ENCODE peak calls at places on chromosome 15, in ten cellular contexts. One of them, this sample, is unnamed.

GRCh38 chr15:78630886-78631633 is 9.9 kb downstream of the CHRNB4 start:
- DNase-seq in T47D: no peak
- DNase-seq in HTR-8/SVneo: no peak
- DNase-seq in NAMALWA: no peak
- DNase-seq in endothelial cell: no peak
- DNase-seq in cardiac muscle cell: no peak
- DNase-seq in Right ventricle myocardium superior: no peak
- DNase-seq in stimulated activated CD8-positive, alpha-beta memory T cell treated with anti-CD3 and anti-CD28 coated beads, Interleukin-15, amount 100 ng/mL, for 1 hour: no peak
- DNase-seq in PC-3: no peak
- DNase-seq in mammary epithelial cell: no peak
- DNase-seq in this sample: no peak

GRCh38 chr15:87752250-87752951 is 504.1 kb downstream of the NTRK3 start:
- DNase-seq in T47D: peak; percentile 71
- DNase-seq in HTR-8/SVneo: peak; percentile 75
- DNase-seq in NAMALWA: no peak
- DNase-seq in endothelial cell: no peak
- DNase-seq in cardiac muscle cell: no peak
- DNase-seq in Right ventricle myocardium superior: no peak
- DNase-seq in stimulated activated CD8-positive, alpha-beta memory T cell treated with anti-CD3 and anti-CD28 coated beads, Interleukin-15, amount 100 ng/mL, for 1 hour: no peak
- DNase-seq in PC-3: peak; percentile 72
- DNase-seq in mammary epithelial cell: peak; percentile 84
- DNase-seq in this sample: peak; percentile 63

GRCh38 chr15:65408370-65409283 is 14.1 kb downstream of the IGDCC4 start:
- DNase-seq in T47D: no peak
- DNase-seq in HTR-8/SVneo: no peak
- DNase-seq in NAMALWA: no peak
- DNase-seq in endothelial cell: no peak
- DNase-seq in cardiac muscle cell: no peak
- DNase-seq in Right ventricle myocardium superior: no peak
- DNase-seq in stimulated activated CD8-positive, alpha-beta memory T cell treated with anti-CD3 and anti-CD28 coated beads, Interleukin-15, amount 100 ng/mL, for 1 hour: no peak
- DNase-seq in PC-3: no peak
- DNase-seq in mammary epithelial cell: no peak
- DNase-seq in this sample: no peak

GRCh38 chr15:94086360-94086759 is 145.0 kb upstream of the MCTP2 start:
- DNase-seq in T47D: no peak
- DNase-seq in HTR-8/SVneo: no peak
- DNase-seq in NAMALWA: no peak
- DNase-seq in endothelial cell: no peak
- DNase-seq in cardiac muscle cell: no peak
- DNase-seq in Right ventricle myocardium superior: no peak
- DNase-seq in stimulated activated CD8-positive, alpha-beta memory T cell treated with anti-CD3 and anti-CD28 coated beads, Interleukin-15, amount 100 ng/mL, for 1 hour: no peak
- DNase-seq in PC-3: no peak
- DNase-seq in mammary epithelial cell: no peak
- DNase-seq in this sample: peak; percentile 3

GRCh38 chr15:63495780-63496179 is 8.6 kb upstream of the USP3 start:
- DNase-seq in T47D: no peak
- DNase-seq in HTR-8/SVneo: no peak
- DNase-seq in NAMALWA: no peak
- DNase-seq in endothelial cell: no peak
- DNase-seq in cardiac muscle cell: no peak
- DNase-seq in Right ventricle myocardium superior: no peak
- DNase-seq in stimulated activated CD8-positive, alpha-beta memory T cell treated with anti-CD3 and anti-CD28 coated beads, Interleukin-15, amount 100 ng/mL, for 1 hour: no peak
- DNase-seq in PC-3: no peak
- DNase-seq in mammary epithelial cell: no peak
- DNase-seq in this sample: no peak

GRCh38 chr15:92709064-92709463 is 53.5 kb upstream of the FAM174B start:
- DNase-seq in T47D: peak; percentile 66
- DNase-seq in HTR-8/SVneo: no peak
- DNase-seq in NAMALWA: no peak
- DNase-seq in endothelial cell: no peak
- DNase-seq in cardiac muscle cell: no peak
- DNase-seq in Right ventricle myocardium superior: no peak
- DNase-seq in stimulated activated CD8-positive, alpha-beta memory T cell treated with anti-CD3 and anti-CD28 coated beads, Interleukin-15, amount 100 ng/mL, for 1 hour: no peak
- DNase-seq in PC-3: peak; percentile 19
- DNase-seq in mammary epithelial cell: peak; percentile 22
- DNase-seq in this sample: no peak

GRCh38 chr15:94703591-94703990 is 472.2 kb downstream of the MCTP2 start:
- DNase-seq in T47D: no peak
- DNase-seq in HTR-8/SVneo: no peak
- DNase-seq in NAMALWA: no peak
- DNase-seq in endothelial cell: no peak
- DNase-seq in cardiac muscle cell: no peak
- DNase-seq in Right ventricle myocardium superior: no peak
- DNase-seq in stimulated activated CD8-positive, alpha-beta memory T cell treated with anti-CD3 and anti-CD28 coated beads, Interleukin-15, amount 100 ng/mL, for 1 hour: no peak
- DNase-seq in PC-3: no peak
- DNase-seq in mammary epithelial cell: no peak
- DNase-seq in this sample: no peak

GRCh38 chr15:75069301-75069925 is 46.0 kb downstream of the PPCDC start:
- DNase-seq in T47D: no peak
- DNase-seq in HTR-8/SVneo: no peak
- DNase-seq in NAMALWA: peak; percentile 31
- DNase-seq in endothelial cell: no peak
- DNase-seq in cardiac muscle cell: no peak
- DNase-seq in Right ventricle myocardium superior: no peak
- DNase-seq in stimulated activated CD8-positive, alpha-beta memory T cell treated with anti-CD3 and anti-CD28 coated beads, Interleukin-15, amount 100 ng/mL, for 1 hour: no peak
- DNase-seq in PC-3: no peak
- DNase-seq in mammary epithelial cell: no peak
- DNase-seq in this sample: no peak

GRCh38 chr15:26438316-26438715 is 334.6 kb downstream of the GABRB3 start:
- DNase-seq in T47D: no peak
- DNase-seq in HTR-8/SVneo: no peak
- DNase-seq in NAMALWA: no peak
- DNase-seq in endothelial cell: no peak
- DNase-seq in cardiac muscle cell: no peak
- DNase-seq in Right ventricle myocardium superior: no peak
- DNase-seq in stimulated activated CD8-positive, alpha-beta memory T cell treated with anti-CD3 and anti-CD28 coated beads, Interleukin-15, amount 100 ng/mL, for 1 hour: no peak
- DNase-seq in PC-3: no peak
- DNase-seq in mammary epithelial cell: no peak
- DNase-seq in this sample: peak; percentile 75

GRCh38 chr15:65101418-65101890 is 13.5 kb downstream of the UBAP1L start:
- DNase-seq in T47D: peak; percentile 67
- DNase-seq in HTR-8/SVneo: peak; percentile 48
- DNase-seq in NAMALWA: peak; percentile 59
- DNase-seq in endothelial cell: peak; percentile 88
- DNase-seq in cardiac muscle cell: peak; percentile 89
- DNase-seq in Right ventricle myocardium superior: peak; percentile 82
- DNase-seq in stimulated activated CD8-positive, alpha-beta memory T cell treated with anti-CD3 and anti-CD28 coated beads, Interleukin-15, amount 100 ng/mL, for 1 hour: no peak
- DNase-seq in PC-3: peak; percentile 53
- DNase-seq in mammary epithelial cell: peak; percentile 40
- DNase-seq in this sample: peak; percentile 80

GRCh38 chr15:88401972-88402656 is 65.1 kb downstream of the MRPL46 start:
- DNase-seq in T47D: no peak
- DNase-seq in HTR-8/SVneo: no peak
- DNase-seq in NAMALWA: peak; percentile 86
- DNase-seq in endothelial cell: no peak
- DNase-seq in cardiac muscle cell: peak; percentile 47
- DNase-seq in Right ventricle myocardium superior: peak; percentile 78
- DNase-seq in stimulated activated CD8-positive, alpha-beta memory T cell treated with anti-CD3 and anti-CD28 coated beads, Interleukin-15, amount 100 ng/mL, for 1 hour: no peak
- DNase-seq in PC-3: no peak
- DNase-seq in mammary epithelial cell: no peak
- DNase-seq in this sample: no peak

GRCh38 chr15:93470042-93470441 is 381.0 kb upstream of the RGMA start:
- DNase-seq in T47D: peak; percentile 74
- DNase-seq in HTR-8/SVneo: no peak
- DNase-seq in NAMALWA: no peak
- DNase-seq in endothelial cell: no peak
- DNase-seq in cardiac muscle cell: no peak
- DNase-seq in Right ventricle myocardium superior: no peak
- DNase-seq in stimulated activated CD8-positive, alpha-beta memory T cell treated with anti-CD3 and anti-CD28 coated beads, Interleukin-15, amount 100 ng/mL, for 1 hour: no peak
- DNase-seq in PC-3: no peak
- DNase-seq in mammary epithelial cell: no peak
- DNase-seq in this sample: no peak

GRCh38 chr15:29568840-29569532 is 253.3 kb downstream of the TJP1 start:
- DNase-seq in T47D: peak; percentile 26
- DNase-seq in HTR-8/SVneo: peak; percentile 49
- DNase-seq in NAMALWA: no peak
- DNase-seq in endothelial cell: peak; percentile 16
- DNase-seq in cardiac muscle cell: peak; percentile 64
- DNase-seq in Right ventricle myocardium superior: no peak
- DNase-seq in stimulated activated CD8-positive, alpha-beta memory T cell treated with anti-CD3 and anti-CD28 coated beads, Interleukin-15, amount 100 ng/mL, for 1 hour: no peak
- DNase-seq in PC-3: peak; percentile 70
- DNase-seq in mammary epithelial cell: peak; percentile 26
- DNase-seq in this sample: peak; percentile 65

GRCh38 chr15:42499888-42500609 is 4.6 kb downstream of the SNAP23 start:
- DNase-seq in T47D: no peak
- DNase-seq in HTR-8/SVneo: no peak
- DNase-seq in NAMALWA: no peak
- DNase-seq in endothelial cell: no peak
- DNase-seq in cardiac muscle cell: no peak
- DNase-seq in Right ventricle myocardium superior: no peak
- DNase-seq in stimulated activated CD8-positive, alpha-beta memory T cell treated with anti-CD3 and anti-CD28 coated beads, Interleukin-15, amount 100 ng/mL, for 1 hour: no peak
- DNase-seq in PC-3: no peak
- DNase-seq in mammary epithelial cell: no peak
- DNase-seq in this sample: no peak

GRCh38 chr15:39030291-39031070 is 465.9 kb upstream of the RASGRP1 start:
- DNase-seq in T47D: no peak
- DNase-seq in HTR-8/SVneo: no peak
- DNase-seq in NAMALWA: no peak
- DNase-seq in endothelial cell: no peak
- DNase-seq in cardiac muscle cell: no peak
- DNase-seq in Right ventricle myocardium superior: no peak
- DNase-seq in stimulated activated CD8-positive, alpha-beta memory T cell treated with anti-CD3 and anti-CD28 coated beads, Interleukin-15, amount 100 ng/mL, for 1 hour: no peak
- DNase-seq in PC-3: peak; percentile 59
- DNase-seq in mammary epithelial cell: no peak
- DNase-seq in this sample: no peak

GRCh38 chr15:77650285-77650684 is 17.6 kb upstream of the LINGO1 start:
- DNase-seq in T47D: no peak
- DNase-seq in HTR-8/SVneo: peak; percentile 32
- DNase-seq in NAMALWA: peak; percentile 46
- DNase-seq in endothelial cell: peak; percentile 77
- DNase-seq in cardiac muscle cell: peak; percentile 67
- DNase-seq in Right ventricle myocardium superior: no peak
- DNase-seq in stimulated activated CD8-positive, alpha-beta memory T cell treated with anti-CD3 and anti-CD28 coated beads, Interleukin-15, amount 100 ng/mL, for 1 hour: no peak
- DNase-seq in PC-3: no peak
- DNase-seq in mammary epithelial cell: no peak
- DNase-seq in this sample: peak; percentile 51

GRCh38 chr15:27339138-27339537 is 368.2 kb downstream of the GABRG3 start:
- DNase-seq in T47D: peak; percentile 50
- DNase-seq in HTR-8/SVneo: no peak
- DNase-seq in NAMALWA: no peak
- DNase-seq in endothelial cell: no peak
- DNase-seq in cardiac muscle cell: no peak
- DNase-seq in Right ventricle myocardium superior: no peak
- DNase-seq in stimulated activated CD8-positive, alpha-beta memory T cell treated with anti-CD3 and anti-CD28 coated beads, Interleukin-15, amount 100 ng/mL, for 1 hour: no peak
- DNase-seq in PC-3: no peak
- DNase-seq in mammary epithelial cell: no peak
- DNase-seq in this sample: peak; percentile 5

GRCh38 chr15:23869391-23869790 is 182.3 kb upstream of the NDN start:
- DNase-seq in T47D: peak; percentile 65
- DNase-seq in HTR-8/SVneo: no peak
- DNase-seq in NAMALWA: no peak
- DNase-seq in endothelial cell: peak; percentile 63
- DNase-seq in cardiac muscle cell: peak; percentile 86
- DNase-seq in Right ventricle myocardium superior: peak; percentile 53
- DNase-seq in stimulated activated CD8-positive, alpha-beta memory T cell treated with anti-CD3 and anti-CD28 coated beads, Interleukin-15, amount 100 ng/mL, for 1 hour: no peak
- DNase-seq in PC-3: peak; percentile 7
- DNase-seq in mammary epithelial cell: no peak
- DNase-seq in this sample: peak; percentile 92

GRCh38 chr15:47742742-47743141 is 25.4 kb downstream of the SEMA6D start:
- DNase-seq in T47D: no peak
- DNase-seq in HTR-8/SVneo: no peak
- DNase-seq in NAMALWA: no peak
- DNase-seq in endothelial cell: no peak
- DNase-seq in cardiac muscle cell: no peak
- DNase-seq in Right ventricle myocardium superior: no peak
- DNase-seq in stimulated activated CD8-positive, alpha-beta memory T cell treated with anti-CD3 and anti-CD28 coated beads, Interleukin-15, amount 100 ng/mL, for 1 hour: no peak
- DNase-seq in PC-3: no peak
- DNase-seq in mammary epithelial cell: no peak
- DNase-seq in this sample: no peak

GRCh38 chr15:55221090-55222011 is 24.6 kb upstream of the RSL24D1 start:
- DNase-seq in T47D: peak; percentile 62
- DNase-seq in HTR-8/SVneo: peak; percentile 65
- DNase-seq in NAMALWA: peak; percentile 5
- DNase-seq in endothelial cell: no peak
- DNase-seq in cardiac muscle cell: peak; percentile 18
- DNase-seq in Right ventricle myocardium superior: peak; percentile 22
- DNase-seq in stimulated activated CD8-positive, alpha-beta memory T cell treated with anti-CD3 and anti-CD28 coated beads, Interleukin-15, amount 100 ng/mL, for 1 hour: no peak
- DNase-seq in PC-3: peak; percentile 48
- DNase-seq in mammary epithelial cell: peak; percentile 84
- DNase-seq in this sample: peak; percentile 14

GRCh38 chr15:29821416-29822099 is 710 bp downstream of the TJP1 start:
- DNase-seq in T47D: peak; percentile 80
- DNase-seq in HTR-8/SVneo: peak; percentile 60
- DNase-seq in NAMALWA: no peak
- DNase-seq in endothelial cell: peak; percentile 75
- DNase-seq in cardiac muscle cell: peak; percentile 92
- DNase-seq in Right ventricle myocardium superior: peak; percentile 85
- DNase-seq in stimulated activated CD8-positive, alpha-beta memory T cell treated with anti-CD3 and anti-CD28 coated beads, Interleukin-15, amount 100 ng/mL, for 1 hour: no peak
- DNase-seq in PC-3: peak; percentile 84
- DNase-seq in mammary epithelial cell: peak; percentile 90
- DNase-seq in this sample: peak; percentile 59

This sample was measured in SK-MEL-5.